ENCODE peak calls at places on chromosomes 13 and 19, in nine cellular contexts. O is HuH-7.5, D is RWPE1, W is T-helper 2 cell, Y is brain microvascular endothelial cell, M is COR-L47, C is heart left ventricle, G is left lobe of liver, V is tibial artery. K is an unnamed sample.
A peak's percentile ranks its signal among the peaks of the same experiment; 100 is the strongest.

GRCh38 chr13:24502567-24503375 is 9.8 kb downstream of the PARP4 start:
- DNase-seq in D (peak; percentile 52), O (no peak), V (no peak), Y (peak; percentile 57), W (no peak), M (no peak), C (no peak), G (no peak), K (no peak)

GRCh38 chr19:17125728-17126677 is 50.4 kb downstream of the MYO9B start:
- DNase-seq in O (no peak), D (no peak), Y (peak; percentile 63), G (no peak), M (no peak), V (peak; percentile 94), C (peak; percentile 74), W (peak; percentile 90), K (no peak)

GRCh38 chr19:34088292-34088691 is 84.0 kb upstream of the LSM14A start:
- DNase-seq in G (no peak), V (no peak), M (no peak), C (no peak), D (no peak), Y (no peak), O (no peak), W (no peak), K (no peak)

GRCh38 chr19:35528218-35529038 is at the start of gene SBSN:
- DNase-seq in O (no peak), M (no peak), W (no peak), V (no peak), C (no peak), G (no peak), D (peak; percentile 52), Y (peak; percentile 25), K (no peak)

GRCh38 chr19:55156202-55157063 is 1.1 kb downstream of the TNNI3 start:
- DNase-seq in W (no peak), Y (peak; percentile 50), M (no peak), O (no peak), G (no peak), D (peak; percentile 79), V (no peak), C (peak; percentile 70), K (peak; percentile 96)

GRCh38 chr19:13162749-13163608 is 12.8 kb downstream of the IER2 start:
- DNase-seq in G (peak; percentile 100), V (peak; percentile 99), W (peak; percentile 77), O (peak; percentile 84), D (peak; percentile 89), C (peak; percentile 98), M (peak; percentile 88), Y (peak; percentile 96), K (peak; percentile 97)

GRCh38 chr19:11382898-11383705 is 1.0 kb downstream of the EPOR start:
- DNase-seq in V (peak; percentile 73), D (no peak), Y (no peak), C (peak; percentile 30), W (peak; percentile 18), O (peak; percentile 73), G (peak; percentile 67), M (peak; percentile 20), K (peak; percentile 63)

GRCh38 chr13:74986609-74987008 is 495.4 kb downstream of the TBC1D4 start:
- DNase-seq in C (no peak), Y (no peak), O (no peak), V (no peak), M (no peak), D (no peak), W (no peak), G (no peak), K (no peak)

GRCh38 chr13:33251131-33251629 is 34.4 kb downstream of the STARD13 start:
- DNase-seq in V (no peak), D (peak; percentile 81), C (peak; percentile 37), W (no peak), Y (peak; percentile 94), O (no peak), M (no peak), G (no peak), K (no peak)

GRCh38 chr19:55175117-55175867 is 4.8 kb downstream of the SYT5 start:
- DNase-seq in W (no peak), V (no peak), C (no peak), M (no peak), D (no peak), Y (no peak), O (no peak), G (no peak), K (no peak)

GRCh38 chr19:33309826-33310225 is 7.5 kb upstream of the CEBPA start:
- DNase-seq in O (no peak), W (no peak), D (no peak), Y (no peak), M (no peak), G (peak; percentile 41), C (no peak), V (no peak), K (no peak)

GRCh38 chr13:108194435-108194936 is 20.9 kb downstream of the LIG4 start:
- DNase-seq in G (no peak), Y (no peak), W (no peak), C (no peak), D (no peak), O (no peak), V (no peak), M (no peak), K (no peak)

GRCh38 chr19:4957981-4958380 is 10.9 kb upstream of the KDM4B start:
- DNase-seq in M (no peak), C (no peak), Y (no peak), G (no peak), W (no peak), O (no peak), D (no peak), V (no peak), K (no peak)